ENCODE peak calls at places on chromosomes 3 and 15, in six cellular contexts. X, T, C, W, R and U are unnamed samples.

GRCh38 chr3:69232447-69232846 is 110.1 kb upstream of the LMOD3 start:
- DNase-seq in X (no peak), T (no peak), C (no peak), W (no peak), R (no peak), U (no peak)

GRCh38 chr3:155202626-155203025 is 90.9 kb downstream of the STRIT1 start:
- DNase-seq in X (no peak), T (no peak), C (no peak), W (no peak), R (no peak), U (no peak)

GRCh38 chr15:90836296-90836871 is 32.0 kb upstream of the FURIN start:
- DNase-seq in X (no peak), T (no peak), C (peak; percentile 53), W (peak; percentile 64), R (no peak), U (no peak)

GRCh38 chr3:136093771-136094170 is 102.4 kb downstream of the MSL2 start:
- DNase-seq in X (no peak), T (no peak), C (no peak), W (no peak), R (no peak), U (no peak)

GRCh38 chr3:37593796-37594195 is 267.9 kb upstream of the CTDSPL start:
- DNase-seq in X (no peak), T (no peak), C (no peak), W (no peak), R (no peak), U (no peak)

GRCh38 chr15:42037650-42038049 is 16.8 kb upstream of the PLA2G4E start:
- DNase-seq in X (no peak), T (no peak), C (no peak), W (no peak), R (no peak), U (no peak)

GRCh38 chr3:17632401-17633100 is 109.9 kb downstream of the TBC1D5 start:
- DNase-seq in X (no peak), T (no peak), C (no peak), W (peak; percentile 59), R (no peak), U (no peak)

GRCh38 chr3:31009881-31010280 is 115.4 kb upstream of the GADL1 start:
- DNase-seq in X (no peak), T (no peak), C (peak; percentile 46), W (no peak), R (no peak), U (no peak)

GRCh38 chr3:147393261-147393964 is 12.9 kb downstream of the ZIC4 start:
- DNase-seq in X (peak; percentile 88), T (no peak), C (no peak), W (peak; percentile 15), R (no peak), U (no peak)

GRCh38 chr3:36635731-36636130 is 128.6 kb downstream of the DCLK3 start:
- DNase-seq in X (no peak), T (no peak), C (no peak), W (no peak), R (no peak), U (no peak)

GRCh38 chr3:155019576-155019975 is 60.5 kb upstream of the MME start:
- DNase-seq in X (no peak), T (no peak), C (no peak), W (no peak), R (no peak), U (no peak)

GRCh38 chr15:39855400-39855799 is 64.7 kb downstream of the GPR176 start:
- DNase-seq in X (no peak), T (no peak), C (no peak), W (no peak), R (no peak), U (no peak)

GRCh38 chr15:67855842-67856241 is 16.0 kb upstream of the RNU6-1 start:
- DNase-seq in X (no peak), T (no peak), C (no peak), W (no peak), R (peak; percentile 63), U (no peak)

GRCh38 chr15:101046826-101047225 is 127.7 kb downstream of the LRRK1 start:
- DNase-seq in X (no peak), T (no peak), C (no peak), W (no peak), R (no peak), U (no peak)

GRCh38 chr15:75651810-75652543 is 4.3 kb downstream of the SNX33 start:
- DNase-seq in X (no peak), T (no peak), C (no peak), W (no peak), R (no peak), U (no peak)

GRCh38 chr3:47324278-47324865 is 41.6 kb downstream of the KLHL18 start:
- DNase-seq in X (peak; percentile 79), T (peak; percentile 50), C (peak; percentile 63), W (peak; percentile 80), R (peak; percentile 24), U (peak; percentile 40)

GRCh38 chr3:58526124-58526957 is 10.6 kb downstream of the ACOX2 start:
- DNase-seq in X (no peak), T (no peak), C (peak; percentile 88), W (no peak), R (no peak), U (no peak)

GRCh38 chr15:43531018-43531667 is 13.7 kb downstream of the MAP1A start:
- DNase-seq in X (no peak), T (no peak), C (no peak), W (no peak), R (no peak), U (no peak)

GRCh38 chr3:127678611-127679533 is 6.1 kb downstream of the ABTB1 start:
- DNase-seq in X (no peak), T (no peak), C (no peak), W (no peak), R (no peak), U (no peak)

GRCh38 chr3:108477511-108478147 is 32.8 kb downstream of the MYH15 start:
- DNase-seq in X (peak; percentile 38), T (peak; percentile 22), C (peak; percentile 52), W (peak; percentile 35), R (peak; percentile 12), U (peak; percentile 14)

GRCh38 chr3:195068045-195068444 is 202.9 kb downstream of the XXYLT1 start:
- DNase-seq in X (no peak), T (no peak), C (no peak), W (no peak), R (no peak), U (no peak)

GRCh38 chr15:70362350-70362749 is 264.6 kb upstream of the TLE3 start:
- DNase-seq in X (no peak), T (no peak), C (no peak), W (no peak), R (no peak), U (no peak)

GRCh38 chr3:197168606-197169005 is 129.8 kb downstream of the DLG1 start:
- DNase-seq in X (peak; percentile 39), T (no peak), C (no peak), W (no peak), R (no peak), U (no peak)

DNA sequence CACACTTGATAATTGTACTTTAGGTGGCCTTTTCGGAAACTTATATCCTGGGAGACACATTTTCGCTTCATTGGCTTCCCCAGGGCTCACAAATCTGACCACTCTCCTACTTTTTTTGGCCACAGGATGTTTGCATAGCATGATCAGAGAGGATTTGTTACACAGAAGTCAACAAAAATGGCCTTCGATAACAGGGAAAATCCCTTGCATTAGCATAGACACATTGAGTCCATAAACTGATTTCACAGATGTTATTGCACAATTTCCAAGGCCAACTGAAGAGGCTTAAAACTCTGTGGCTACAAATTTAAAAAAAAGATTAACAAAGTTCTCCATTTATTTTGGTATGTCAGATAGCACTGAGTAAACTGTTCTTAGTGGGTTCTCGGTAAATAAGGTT is 189.1 kb upstream of the SYNPR start:
- DNase-seq in X (no peak), T (no peak), C (peak; percentile 58), W (no peak), R (no peak), U (no peak)
- TF ChIP-seq TAF1 in X (no peak), T (no peak), C (no peak), W (no peak), R (no peak), U (no peak)

DNA sequence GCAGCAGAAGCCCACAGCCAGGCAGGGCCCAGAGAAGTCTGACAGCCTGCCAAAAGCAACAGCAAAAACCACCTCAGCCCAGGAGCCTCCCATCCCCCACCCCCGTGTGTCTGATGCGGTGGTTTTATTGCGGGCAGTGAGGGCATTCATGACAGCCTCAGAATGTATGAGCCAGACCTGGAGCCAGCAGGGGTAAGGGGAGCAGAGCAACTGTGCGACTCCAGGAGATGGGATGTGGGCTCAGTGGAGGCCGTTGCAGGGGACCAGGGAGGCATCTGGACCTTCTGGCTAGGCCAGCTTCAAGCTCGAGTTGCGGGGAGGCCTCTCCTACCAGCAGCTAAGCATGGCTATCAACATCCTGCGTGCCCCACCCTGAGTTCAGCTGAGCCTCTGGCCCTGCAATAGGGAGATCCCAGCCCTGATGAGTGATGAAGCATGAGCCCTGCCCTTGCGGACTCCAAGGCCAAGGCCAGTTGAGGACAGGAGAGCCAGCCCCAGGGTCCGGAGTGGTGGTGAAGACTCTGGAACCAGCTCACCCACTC is 52.5 kb downstream of the CYP11A1 start:
- DNase-seq in X (no peak), T (no peak), C (no peak), W (peak; percentile 54), R (no peak), U (no peak)
- TF ChIP-seq TAF1 in X (no peak), T (no peak), C (no peak), W (no peak), R (no peak), U (no peak)

DNA sequence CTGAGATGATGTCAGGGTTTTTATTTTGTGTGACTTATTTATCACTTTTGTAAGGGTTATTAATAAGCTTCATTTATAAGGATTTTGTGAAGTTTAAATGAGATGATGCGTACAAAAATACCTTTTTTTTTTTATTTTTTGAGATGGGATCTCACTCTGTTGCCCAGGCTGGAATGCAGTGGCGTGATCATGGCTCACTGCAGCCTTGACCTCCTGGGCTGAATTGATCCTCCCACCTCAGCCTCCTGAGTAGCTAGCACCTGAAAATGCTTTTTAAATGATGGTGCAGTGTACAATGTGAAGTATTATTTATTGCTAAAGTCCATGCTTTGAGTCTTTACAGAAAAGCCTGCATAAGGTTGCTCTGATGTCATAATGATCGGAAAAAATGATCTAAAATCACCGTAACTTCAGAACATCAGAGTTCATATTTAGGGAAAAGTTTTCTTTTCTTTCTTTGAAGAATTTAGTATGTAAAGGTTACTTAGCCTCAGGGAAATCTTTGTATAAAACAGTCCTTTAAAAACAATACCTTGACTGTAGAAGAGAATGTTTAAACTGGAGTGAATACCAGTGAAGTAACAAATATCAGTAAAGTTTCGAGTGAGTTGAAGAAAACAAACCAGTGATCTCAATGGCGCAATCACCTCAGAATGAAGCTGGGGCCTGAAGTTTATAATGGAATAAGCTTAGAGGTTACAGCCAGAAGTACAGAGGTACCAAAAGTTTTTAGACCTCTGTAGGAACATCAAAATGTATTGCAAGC is 29.7 kb downstream of the TCF12 start:
- DNase-seq in X (no peak), T (no peak), C (no peak), W (no peak), R (no peak), U (no peak)
- TF ChIP-seq TAF1 in X (no peak), T (no peak), C (no peak), W (no peak), R (no peak), U (no peak)

DNA sequence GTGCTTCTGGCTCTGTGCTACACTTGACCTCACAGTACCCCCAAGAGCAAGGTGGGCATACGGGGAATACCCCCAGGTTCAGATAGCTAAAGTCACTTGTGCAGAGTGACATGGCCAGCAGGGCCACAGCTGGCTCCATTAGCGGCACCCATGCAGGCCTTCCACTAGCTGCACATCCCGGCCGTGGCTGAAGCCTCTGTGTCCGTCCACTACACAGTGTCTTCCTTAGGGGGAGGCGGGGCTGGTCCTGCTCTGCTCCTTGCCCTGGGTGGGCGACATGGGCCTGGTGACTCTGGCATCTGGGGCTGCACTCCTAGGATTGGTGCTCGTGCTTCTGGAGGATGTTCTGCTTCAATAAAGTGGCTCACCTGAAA is 169.1 kb upstream of the IQSEC1 start:
- DNase-seq in X (no peak), T (no peak), C (no peak), W (no peak), R (no peak), U (no peak)
- TF ChIP-seq TAF1 in X (no peak), T (no peak), C (no peak), W (no peak), R (no peak), U (no peak)